ENCODE peak calls at places on chromosomes 16 and 17, in four cellular contexts. U, Y, H and C are unnamed samples.

GRCh38 chr17:39800540-39800939 is 62.8 kb downstream of the GRB7 start:
- DNase-seq in U (no peak), Y (no peak), H (no peak), C (no peak)

GRCh38 chr16:7113949-7114348 is 218.7 kb upstream of the RBFOX1 start:
- DNase-seq in U (no peak), Y (no peak), H (no peak), C (no peak)

GRCh38 chr17:47810200-47810821 is 11.3 kb downstream of the OSBPL7 start:
- DNase-seq in U (peak), Y (no peak), H (no peak), C (no peak)

GRCh38 chr16:56424404-56424765 is 960 bp downstream of the AMFR start:
- DNase-seq in U (peak), Y (no peak), H (no peak), C (no peak)

GRCh38 chr16:28990375-28991040 is 5.7 kb downstream of the LAT start:
- DNase-seq in U (no peak), Y (no peak), H (no peak), C (no peak)

GRCh38 chr16:86307518-86307903 is 202.8 kb upstream of the FOXF1 start:
- DNase-seq in U (no peak), Y (no peak), H (no peak), C (no peak)

GRCh38 chr16:7137560-7138330 is 194.9 kb upstream of the RBFOX1 start:
- DNase-seq in U (no peak), Y (no peak), H (no peak), C (no peak)

GRCh38 chr17:40462343-40463121 is 19.3 kb downstream of the IGFBP4 start:
- DNase-seq in U (no peak), Y (no peak), H (no peak), C (no peak)

GRCh38 chr17:49746791-49747490 is 17.0 kb downstream of the FAM117A start:
- DNase-seq in U (no peak), Y (no peak), H (no peak), C (no peak)

GRCh38 chr17:80260791-80261158 is at the start of gene RNF213:
- DNase-seq in U (peak), Y (peak), H (no peak), C (peak)

GRCh38 chr17:45936610-45937009 is 42.3 kb downstream of the MAPT start:
- DNase-seq in U (no peak), Y (no peak), H (no peak), C (no peak)

GRCh38 chr16:24950275-24950674 is 64.9 kb downstream of the ARHGAP17 start:
- DNase-seq in U (peak), Y (no peak), H (no peak), C (no peak)

GRCh38 chr17:80786470-80786869 is 205.2 kb upstream of the CHMP6 start:
- DNase-seq in U (no peak), Y (no peak), H (no peak), C (no peak)

GRCh38 chr16:15996432-15997109 is 47.2 kb downstream of the ABCC1 start:
- DNase-seq in U (peak), Y (peak), H (no peak), C (no peak)

GRCh38 chr16:10048850-10049249 is 133.4 kb downstream of the GRIN2A start:
- DNase-seq in U (no peak), Y (peak), H (no peak), C (no peak)

GRCh38 chr16:11964761-11965539 is at the start of gene TNFRSF17:
- DNase-seq in U (no peak), Y (no peak), H (no peak), C (no peak)

GRCh38 chr17:82046903-82047302 is 4.7 kb downstream of the RFNG start:
- DNase-seq in U (no peak), Y (no peak), H (no peak), C (no peak)

GRCh38 chr16:1298406-1298805 is 11.0 kb upstream of the UBE2I start:
- DNase-seq in U (no peak), Y (no peak), H (no peak), C (no peak)

GRCh38 chr17:59753522-59754467 is 46.3 kb downstream of the VMP1 start:
- DNase-seq in U (peak), Y (peak), H (no peak), C (no peak)

GRCh38 chr16:307691-308312 is 24.8 kb downstream of the PDIA2 start:
- DNase-seq in U (no peak), Y (no peak), H (no peak), C (peak)

GRCh38 chr16:51391798-51392511 is 240.9 kb upstream of the SALL1 start:
- DNase-seq in U (no peak), Y (no peak), H (no peak), C (no peak)

GRCh38 chr16:56119138-56119537 is 72.2 kb upstream of the GNAO1 start:
- DNase-seq in U (no peak), Y (no peak), H (no peak), C (no peak)

GRCh38 chr17:49603238-49603637 is 27.6 kb downstream of the NXPH3 start:
- DNase-seq in U (no peak), Y (no peak), H (no peak), C (no peak)

GRCh38 chr16:58494981-58495860 is 4.7 kb upstream of the NDRG4 start:
- DNase-seq in U (peak), Y (peak), H (peak), C (peak)

GRCh38 chr17:74730491-74731346 is 6.3 kb upstream of the RAB37 start:
- DNase-seq in U (no peak), Y (no peak), H (no peak), C (peak)

GRCh38 chr16:70253291-70254094 is 1.8 kb upstream of the EXOSC6 start:
- DNase-seq in U (peak), Y (no peak), H (no peak), C (no peak)

GRCh38 chr16:67940436-67941089 is 3.4 kb downstream of the LCAT start:
- DNase-seq in U (no peak), Y (no peak), H (no peak), C (no peak)

GRCh38 chr16:67086829-67087228 is 22.9 kb upstream of the PHAF1 start:
- DNase-seq in U (no peak), Y (no peak), H (no peak), C (no peak)

GRCh38 chr16:69187387-69187890 is 475 bp downstream of the SNTB2 start:
- DNase-seq in U (peak), Y (peak), H (peak), C (peak)

GRCh38 chr17:63431939-63432804 is 13.9 kb downstream of the CYB561 start:
- DNase-seq in U (no peak), Y (no peak), H (no peak), C (peak)

GRCh38 chr17:81903415-81903831 is 1.4 kb downstream of the NPB start:
- DNase-seq in U (no peak), Y (no peak), H (no peak), C (no peak)

GRCh38 chr17:43983515-43984411 is 20.7 kb upstream of the NAGS start:
- DNase-seq in U (peak), Y (peak), H (peak), C (no peak)

GRCh38 chr17:68458260-68459029 is 1.1 kb upstream of the WIPI1 start:
- DNase-seq in U (no peak), Y (no peak), H (no peak), C (no peak)

GRCh38 chr17:67995568-67996191 is 589 bp downstream of the C17orf58 start:
- DNase-seq in U (peak), Y (no peak), H (peak), C (peak)

GRCh38 chr17:7704601-7705268 is at the start of gene EFNB3:
- DNase-seq in U (peak), Y (no peak), H (peak), C (peak)

GRCh38 chr16:17474572-17474971 is 3.8 kb upstream of the XYLT1 start:
- DNase-seq in U (no peak), Y (no peak), H (no peak), C (peak)

GRCh38 chr17:52986056-52986662 is 827.6 kb upstream of the CA10 start:
- DNase-seq in U (no peak), Y (no peak), H (no peak), C (no peak)